ENCODE peak calls at places on chromosomes 1 and 21, in seven cellular contexts. Q, X, P, N, O, C and S are unnamed samples.

GRCh38 chr1:158931055-158931737 is at the start of gene PYHIN1:
- DNase-seq in Q (no peak), C (no peak), P (no peak), X (no peak), N (no peak), O (no peak), S (no peak)

GRCh38 chr1:214439352-214440119 is 111.9 kb downstream of the PTPN14 start:
- DNase-seq in N (no peak), Q (peak), O (no peak), X (peak), C (no peak), P (no peak), S (peak)

GRCh38 chr1:9181176-9181906 is 52.4 kb upstream of the GPR157 start:
- DNase-seq in C (peak), N (peak), P (peak), O (peak), X (peak), Q (peak), S (peak)

GRCh38 chr1:242427519-242427918 is 97.0 kb downstream of the PLD5 start:
- DNase-seq in Q (no peak), C (no peak), X (no peak), O (no peak), P (no peak), N (no peak), S (no peak)

GRCh38 chr1:197339092-197339836 is 71.2 kb downstream of the CRB1 start:
- DNase-seq in N (no peak), O (no peak), C (no peak), X (no peak), P (no peak), Q (no peak), S (no peak)

GRCh38 chr1:225765982-225766674 is 11.5 kb upstream of the SRP9 start:
- DNase-seq in X (no peak), O (no peak), P (peak), C (no peak), N (no peak), Q (no peak), S (peak)

GRCh38 chr1:156295391-156295947 is at the start of gene GLMP:
- DNase-seq in P (peak), Q (peak), N (peak), C (peak), O (peak), X (peak), S (peak)

GRCh38 chr1:209160230-209160629 is 423.3 kb upstream of the CAMK1G start:
- DNase-seq in X (no peak), P (no peak), N (no peak), O (no peak), C (peak), Q (no peak), S (no peak)

GRCh38 chr1:198939946-198940345 is 301.1 kb downstream of the PTPRC start:
- DNase-seq in Q (no peak), N (no peak), P (no peak), C (no peak), X (no peak), O (no peak), S (no peak)

GRCh38 chr21:36504067-36505058 is 24.4 kb upstream of the CLDN14 start:
- DNase-seq in O (no peak), C (peak), Q (peak), X (peak), P (no peak), N (no peak), S (peak)

GRCh38 chr1:119702384-119702783 is 9.3 kb upstream of the PHGDH start:
- DNase-seq in Q (peak), X (no peak), O (no peak), P (no peak), C (no peak), N (no peak), S (no peak)

GRCh38 chr1:234938924-234939323 is 189.7 kb downstream of the TOMM20 start:
- DNase-seq in N (no peak), X (peak), Q (no peak), C (no peak), P (no peak), O (no peak), S (peak)

GRCh38 chr1:162627662-162628296 is 4.5 kb upstream of the DDR2 start:
- DNase-seq in N (no peak), Q (peak), C (no peak), O (no peak), P (no peak), X (no peak), S (no peak)

GRCh38 chr1:185144233-185144632 is 12.5 kb downstream of the TRMT1L start:
- DNase-seq in C (no peak), O (no peak), N (no peak), P (no peak), Q (peak), X (no peak), S (no peak)

GRCh38 chr1:67789551-67789950 is 43.7 kb downstream of the GNG12 start:
- DNase-seq in P (peak), O (no peak), N (no peak), C (no peak), Q (no peak), X (no peak), S (no peak)

GRCh38 chr1:26970810-26971209 is 10.5 kb upstream of the KDF1 start:
- DNase-seq in N (no peak), C (no peak), O (no peak), Q (no peak), X (no peak), P (no peak), S (no peak)

GRCh38 chr1:185567006-185567405 is 167.2 kb upstream of the HMCN1 start:
- DNase-seq in P (no peak), X (no peak), C (no peak), Q (peak), O (no peak), N (no peak), S (no peak)

GRCh38 chr1:10900265-10900651 is 103.8 kb upstream of the CASZ1 start:
- DNase-seq in O (no peak), C (no peak), Q (no peak), P (no peak), N (no peak), X (no peak), S (no peak)

GRCh38 chr1:29275435-29275834 is 39.1 kb downstream of the PTPRU start:
- DNase-seq in O (no peak), C (no peak), N (no peak), X (no peak), Q (no peak), P (no peak), S (peak)

GRCh38 chr1:95035536-95035935 is 37.2 kb downstream of the ALG14 start:
- DNase-seq in C (no peak), Q (peak), X (no peak), O (no peak), P (no peak), N (no peak), S (no peak)

GRCh38 chr1:104706631-104707147 is 957.0 kb downstream of the AMY1C start:
- DNase-seq in Q (no peak), O (no peak), P (no peak), N (no peak), C (no peak), X (no peak), S (no peak)

DNA sequence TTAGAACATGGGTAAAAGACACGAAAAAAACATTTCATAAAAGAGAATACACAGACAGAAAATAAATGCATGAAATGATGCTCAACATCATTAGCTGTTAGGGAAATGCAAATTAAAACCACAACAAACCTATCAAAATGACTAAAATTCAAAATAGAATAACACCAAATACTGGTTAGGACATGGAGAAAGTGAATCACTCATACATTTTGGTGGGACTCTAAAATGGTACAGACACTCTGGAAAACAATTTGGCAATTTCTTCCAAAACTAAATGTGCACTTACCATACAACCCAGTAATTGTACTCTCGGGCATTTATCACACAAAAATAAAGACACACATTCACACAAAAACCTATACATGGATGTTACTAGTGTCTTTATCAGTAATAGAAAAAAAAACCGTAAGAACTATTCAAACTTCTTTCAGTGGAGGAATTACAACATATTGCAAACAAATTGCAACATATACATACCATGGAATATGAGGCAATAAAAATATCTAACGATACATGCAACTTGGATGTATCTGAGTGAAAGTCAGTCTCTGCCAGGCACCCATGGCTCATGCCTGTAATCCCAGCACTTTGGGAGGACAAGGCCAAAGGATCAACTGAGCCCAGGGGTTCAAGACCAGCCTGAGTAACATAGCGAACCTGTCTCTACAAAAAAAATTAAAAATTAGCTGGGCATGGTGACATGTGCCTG is 19.7 kb downstream of the HSF2BP start:
- DNase-seq in C (no peak), X (no peak), Q (peak), P (no peak), N (no peak), O (no peak), S (no peak)
- TF ChIP-seq POLR2A in C (no peak), X (no peak), Q (no peak), P (no peak), N (no peak), O (no peak), S (no peak)

DNA sequence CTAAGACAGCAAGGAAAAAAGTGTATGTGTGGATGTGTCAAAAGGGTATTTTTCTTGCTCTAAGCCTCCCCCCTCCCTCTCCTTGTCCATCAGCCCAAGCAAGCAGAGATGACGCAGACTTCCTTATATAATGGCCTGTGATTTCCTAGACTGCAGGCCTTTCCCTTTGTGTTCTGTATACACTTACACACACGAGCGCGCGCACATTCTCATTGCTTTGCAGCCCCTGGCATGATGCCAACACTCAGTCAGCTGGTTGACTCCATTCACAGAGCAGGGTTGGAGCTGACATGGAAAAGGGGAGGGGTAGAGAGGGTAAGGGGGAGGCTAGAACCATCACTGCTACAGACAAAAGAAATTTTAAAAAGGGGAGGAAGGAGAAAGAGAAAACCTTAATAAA is 41.8 kb downstream of the GATAD2B start:
- DNase-seq in N (peak), O (peak), X (peak), C (peak), P (peak), Q (peak), S (peak)
- TF ChIP-seq CTCF in N (no peak), O (no peak), X (no peak), C (no peak), P (no peak), Q (no peak), S (no peak)

GRCh38 chr1:50369008-50369634 is 54.1 kb downstream of the DMRTA2 start:
- DNase-seq in P (no peak), C (no peak), X (no peak), Q (no peak), N (no peak), O (no peak), S (no peak)

GRCh38 chr1:50371749-50372148 is 51.5 kb downstream of the DMRTA2 start:
- DNase-seq in C (no peak), N (no peak), X (no peak), O (no peak), Q (no peak), P (no peak), S (no peak)

GRCh38 chr1:50373532-50373931 is 49.7 kb downstream of the DMRTA2 start:
- DNase-seq in X (no peak), Q (no peak), C (no peak), O (no peak), N (no peak), P (no peak), S (no peak)

GRCh38 chr1:50369830-50370229 is 53.4 kb downstream of the DMRTA2 start:
- DNase-seq in C (no peak), P (no peak), N (no peak), O (no peak), X (no peak), Q (no peak), S (no peak)

DNA sequence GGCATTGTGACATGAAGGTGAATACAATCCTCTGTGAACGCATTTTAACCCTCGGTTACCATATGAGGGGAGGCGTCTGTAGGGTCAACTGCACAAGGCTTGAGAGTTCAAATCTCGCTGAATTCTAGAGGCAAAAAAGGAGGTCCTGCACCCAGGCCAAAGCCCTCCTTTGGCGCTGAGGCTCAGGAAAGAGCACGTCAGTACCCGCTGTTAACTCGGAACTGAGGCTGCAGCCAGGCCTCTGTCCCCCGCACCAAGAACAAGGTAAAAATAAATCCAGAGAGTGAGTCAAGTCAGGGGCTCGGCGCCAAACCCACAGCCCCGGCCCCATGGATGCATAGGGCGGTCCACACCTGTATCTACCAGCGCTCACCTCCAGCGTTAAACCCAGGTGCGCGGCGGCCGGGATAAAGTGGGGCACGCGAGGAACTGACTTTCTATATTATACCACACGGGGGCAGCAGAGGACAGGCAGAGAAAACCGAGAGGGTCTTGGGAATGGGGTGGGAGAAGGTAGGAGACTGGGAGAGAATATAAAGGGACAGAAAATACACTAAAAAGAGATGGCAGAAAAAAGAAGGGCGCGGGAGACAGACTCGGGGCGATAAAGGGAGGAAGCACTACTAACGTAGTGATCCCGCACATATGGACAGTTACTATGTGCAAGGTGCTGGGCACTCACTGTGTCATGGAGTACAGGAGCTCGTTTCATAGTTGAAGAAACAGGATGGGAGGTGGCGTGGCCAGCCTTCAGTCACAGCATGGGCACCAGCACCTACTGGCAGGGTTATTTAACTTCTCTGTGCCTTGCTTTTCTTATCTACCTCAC is 54.9 kb downstream of the DMRTA2 start:
- DNase-seq in O (no peak), C (peak), Q (peak), X (peak), P (no peak), N (no peak), S (no peak)
- H3K4me3 ChIP-seq in O (no peak), C (no peak), Q (no peak), X (no peak), P (no peak), N (no peak), S (no peak)

GRCh38 chr1:43910359-43910758 is 23.2 kb upstream of the ARTN start:
- DNase-seq in X (no peak), Q (no peak), O (no peak), P (no peak), N (no peak), C (no peak), S (no peak)

GRCh38 chr1:43914576-43915525 is 18.8 kb upstream of the ARTN start:
- DNase-seq in X (no peak), N (no peak), C (no peak), P (no peak), O (no peak), Q (no peak), S (no peak)

GRCh38 chr1:43912607-43913006 is 21.0 kb upstream of the ARTN start:
- DNase-seq in Q (peak), X (no peak), P (no peak), O (no peak), N (no peak), C (no peak), S (no peak)

GRCh38 chr1:43913666-43914325 is 19.8 kb upstream of the ARTN start:
- DNase-seq in X (no peak), O (no peak), Q (no peak), C (no peak), P (no peak), N (no peak), S (no peak)

GRCh38 chr1:43913051-43913501 is 20.5 kb upstream of the ARTN start:
- DNase-seq in N (no peak), Q (no peak), P (no peak), O (no peak), X (no peak), C (no peak), S (no peak)
- TF ChIP-seq POLR2A in N (no peak), Q (no peak), P (no peak), O (no peak), X (no peak), C (no peak), S (no peak)